ENCODE peak calls at places on chromosomes 6 and 20, in four cellular contexts. X is T-helper 2 cell, L is mesenchymal stem cell, B is GM23248. U is an unnamed sample.

GRCh38 chr20:62860924-62861691 is 514 bp downstream of the TCFL5 start:
- DNase-seq in B (peak), X (peak), L (peak), U (peak)

GRCh38 chr20:671252-672030 is 4.2 kb downstream of the SCRT2 start:
- DNase-seq in B (no peak), X (no peak), L (no peak), U (no peak)

GRCh38 chr6:82145926-82146452 is 101.6 kb downstream of the IBTK start:
- DNase-seq in B (no peak), X (no peak), L (no peak), U (no peak)

GRCh38 chr6:134041093-134041492 is 11.3 kb downstream of the SLC2A12 start:
- DNase-seq in L (peak), B (peak), X (no peak), U (no peak)

GRCh38 chr6:127592964-127593363 is 16.0 kb downstream of the C6orf58 start:
- DNase-seq in L (no peak), X (no peak), B (no peak), U (no peak)

GRCh38 chr6:121932071-121933009 is 467.1 kb upstream of the HSF2 start:
- DNase-seq in L (peak), X (no peak), B (peak), U (no peak)

GRCh38 chr6:134230087-134230717 is 87.7 kb downstream of the SGK1 start:
- DNase-seq in B (no peak), X (no peak), L (no peak), U (no peak)

GRCh38 chr6:11093065-11093590 is 506 bp upstream of the SMIM13 start:
- DNase-seq in B (peak), L (no peak), X (peak), U (no peak)

GRCh38 chr20:37411408-37412306 is 65.7 kb downstream of the SRC start:
- DNase-seq in L (no peak), B (peak), X (no peak), U (no peak)

GRCh38 chr6:3057063-3057462 is 11.2 kb upstream of the RIPK1 start:
- DNase-seq in X (no peak), L (no peak), B (no peak), U (no peak)

GRCh38 chr20:25044660-25045342 is 13.1 kb downstream of the ACSS1 start:
- DNase-seq in X (no peak), L (no peak), B (no peak), U (no peak)

GRCh38 chr6:116371384-116372209 is 850 bp downstream of the DSE start:
- DNase-seq in B (peak), L (peak), X (no peak), U (no peak)

U was measured in activated B cell treated with CpG ODN at 0.5 μM for 24 hours.